ENCODE peak calls at places on chromosomes 3 and 15, in four cellular contexts. One of them, this sample, is unnamed.

GRCh38 chr3:186783731-186784515 is 546 bp downstream of the EIF4A2 start:
- DNase-seq in AG08396: peak
- DNase-seq in cardiac muscle cell: peak
- DNase-seq in NCI-H2029: peak
- DNase-seq in this sample: peak

GRCh38 chr15:25501828-25502446 is 63.1 kb upstream of the UBE3A start:
- DNase-seq in cardiac muscle cell: peak
- DNase-seq in NCI-H2029: peak
- DNase-seq in AG08396: peak
- DNase-seq in this sample: no peak

GRCh38 chr3:72092778-72093177 is 307.8 kb upstream of the PROK2 start:
- DNase-seq in AG08396: no peak
- DNase-seq in NCI-H2029: no peak
- DNase-seq in cardiac muscle cell: no peak
- DNase-seq in this sample: no peak

GRCh38 chr3:178645503-178645902 is 109.3 kb downstream of the KCNMB2 start:
- DNase-seq in AG08396: no peak
- DNase-seq in NCI-H2029: no peak
- DNase-seq in cardiac muscle cell: no peak
- DNase-seq in this sample: no peak

GRCh38 chr15:36601497-36601932 is 22.1 kb downstream of the CDIN1 start:
- DNase-seq in cardiac muscle cell: peak
- DNase-seq in AG08396: peak
- DNase-seq in NCI-H2029: no peak
- DNase-seq in this sample: peak

GRCh38 chr3:10804183-10804648 is 11.8 kb upstream of the SLC6A11 start:
- DNase-seq in AG08396: no peak
- DNase-seq in NCI-H2029: no peak
- DNase-seq in cardiac muscle cell: no peak
- DNase-seq in this sample: no peak

GRCh38 chr15:48929611-48930170 is 34.0 kb downstream of the SHC4 start:
- DNase-seq in AG08396: no peak
- DNase-seq in cardiac muscle cell: no peak
- DNase-seq in NCI-H2029: no peak
- DNase-seq in this sample: no peak

GRCh38 chr3:113194747-113195400 is 16.5 kb upstream of the BOC start:
- DNase-seq in NCI-H2029: no peak
- DNase-seq in AG08396: no peak
- DNase-seq in cardiac muscle cell: peak
- DNase-seq in this sample: no peak

GRCh38 chr3:187616307-187616939 is 53.8 kb downstream of the SST start:
- DNase-seq in cardiac muscle cell: peak
- DNase-seq in AG08396: peak
- DNase-seq in NCI-H2029: peak
- DNase-seq in this sample: peak

GRCh38 chr3:16842710-16843270 is 42.0 kb upstream of the PLCL2 start:
- DNase-seq in NCI-H2029: peak
- DNase-seq in AG08396: no peak
- DNase-seq in cardiac muscle cell: no peak
- DNase-seq in this sample: no peak

GRCh38 chr3:28050895-28051294 is 190.5 kb upstream of the CMC1 start:
- DNase-seq in cardiac muscle cell: peak
- DNase-seq in AG08396: no peak
- DNase-seq in NCI-H2029: no peak
- DNase-seq in this sample: no peak

GRCh38 chr15:101025116-101025885 is 106.1 kb downstream of the LRRK1 start:
- DNase-seq in NCI-H2029: no peak
- DNase-seq in cardiac muscle cell: no peak
- DNase-seq in AG08396: no peak
- DNase-seq in this sample: no peak

GRCh38 chr3:30231277-30232141 is 374.9 kb upstream of the TGFBR2 start:
- DNase-seq in cardiac muscle cell: peak
- DNase-seq in AG08396: peak
- DNase-seq in NCI-H2029: peak
- DNase-seq in this sample: no peak

GRCh38 chr15:81747026-81747425 is 298.8 kb downstream of the MEX3B start:
- DNase-seq in NCI-H2029: no peak
- DNase-seq in cardiac muscle cell: no peak
- DNase-seq in AG08396: no peak
- DNase-seq in this sample: no peak

GRCh38 chr15:55357774-55358173 is 38.8 kb downstream of the PIGB start:
- DNase-seq in AG08396: peak
- DNase-seq in NCI-H2029: no peak
- DNase-seq in cardiac muscle cell: peak
- DNase-seq in this sample: no peak

GRCh38 chr15:38436993-38437392 is 16.9 kb upstream of the FAM98B start:
- DNase-seq in AG08396: no peak
- DNase-seq in NCI-H2029: no peak
- DNase-seq in cardiac muscle cell: no peak
- DNase-seq in this sample: no peak

GRCh38 chr3:5123937-5124336 is 1.8 kb downstream of the ARL8B start:
- DNase-seq in AG08396: no peak
- DNase-seq in cardiac muscle cell: no peak
- DNase-seq in NCI-H2029: no peak
- DNase-seq in this sample: no peak

GRCh38 chr15:51706347-51706746 is 25.0 kb downstream of the SCG3 start:
- DNase-seq in NCI-H2029: peak
- DNase-seq in cardiac muscle cell: peak
- DNase-seq in AG08396: no peak
- DNase-seq in this sample: no peak

GRCh38 chr3:72334681-72335457 is 513.4 kb downstream of the SHQ1 start:
- DNase-seq in cardiac muscle cell: no peak
- DNase-seq in NCI-H2029: no peak
- DNase-seq in AG08396: no peak
- DNase-seq in this sample: no peak

GRCh38 chr3:73188707-73189106 is 127.2 kb downstream of the EBLN2 start:
- DNase-seq in NCI-H2029: no peak
- DNase-seq in cardiac muscle cell: no peak
- DNase-seq in AG08396: no peak
- DNase-seq in this sample: no peak

GRCh38 chr3:171851685-171852084 is 8.5 kb downstream of the TMEM212 start:
- DNase-seq in AG08396: no peak
- DNase-seq in cardiac muscle cell: peak
- DNase-seq in NCI-H2029: no peak
- DNase-seq in this sample: no peak

GRCh38 chr15:66765478-66766281 is 63.6 kb downstream of the SMAD6 start:
- DNase-seq in NCI-H2029: no peak
- DNase-seq in cardiac muscle cell: peak
- DNase-seq in AG08396: no peak
- DNase-seq in this sample: no peak

GRCh38 chr3:5663604-5664003 is 476.1 kb downstream of the EDEM1 start:
- DNase-seq in AG08396: no peak
- DNase-seq in NCI-H2029: no peak
- DNase-seq in cardiac muscle cell: no peak
- DNase-seq in this sample: no peak

GRCh38 chr15:76139368-76140068 is 79.7 kb downstream of the TMEM266 start:
- DNase-seq in cardiac muscle cell: peak
- DNase-seq in AG08396: peak
- DNase-seq in NCI-H2029: peak
- DNase-seq in this sample: peak

GRCh38 chr3:156474560-156475389 is 80.1 kb downstream of the SSR3 start:
- DNase-seq in AG08396: no peak
- DNase-seq in NCI-H2029: no peak
- DNase-seq in cardiac muscle cell: peak
- DNase-seq in this sample: no peak

GRCh38 chr3:127836004-127836882 is 13.9 kb upstream of the MGLL start:
- DNase-seq in AG08396: no peak
- DNase-seq in NCI-H2029: no peak
- DNase-seq in cardiac muscle cell: no peak
- DNase-seq in this sample: no peak

GRCh38 chr15:34116620-34117019 is 14.7 kb downstream of the PGBD4 start:
- DNase-seq in NCI-H2029: no peak
- DNase-seq in cardiac muscle cell: no peak
- DNase-seq in AG08396: no peak
- DNase-seq in this sample: no peak

GRCh38 chr3:66393486-66394260 is 107.1 kb downstream of the LRIG1 start:
- DNase-seq in cardiac muscle cell: peak
- DNase-seq in NCI-H2029: no peak
- DNase-seq in AG08396: no peak
- DNase-seq in this sample: no peak

GRCh38 chr3:139659511-139659910 is 18.3 kb downstream of the NMNAT3 start:
- DNase-seq in NCI-H2029: no peak
- DNase-seq in cardiac muscle cell: no peak
- DNase-seq in AG08396: no peak
- DNase-seq in this sample: no peak

GRCh38 chr15:32682569-32682968 is 35.2 kb upstream of the GREM1 start:
- DNase-seq in cardiac muscle cell: peak
- DNase-seq in AG08396: peak
- DNase-seq in NCI-H2029: no peak
- DNase-seq in this sample: no peak

This sample was measured in H54.